ENCODE peak calls at places on chromosomes 16 and 17, in four cellular contexts. M is endothelial cell of umbilical vein, B is K562, F is GM12878. J is an unnamed sample.

GRCh38 chr17:45852535-45853297 is 8.0 kb downstream of the SPPL2C start:
- DNase-seq in M (peak; percentile 44), B (peak; percentile 66), F (no peak), J (peak; percentile 55)

GRCh38 chr16:72924918-72925630 is 122.9 kb downstream of the ZFHX3 start:
- DNase-seq in M (no peak), B (no peak), F (no peak), J (no peak)

GRCh38 chr16:1708083-1708767 is 2.2 kb downstream of the MAPK8IP3 start:
- DNase-seq in M (no peak), B (peak; percentile 22), F (no peak), J (no peak)

GRCh38 chr17:34201225-34201624 is 53.9 kb upstream of the CCL2 start:
- DNase-seq in M (no peak), B (no peak), F (no peak), J (peak; percentile 18)

GRCh38 chr16:89320717-89321501 is 103.4 kb downstream of the ZNF778 start:
- DNase-seq in M (no peak), B (peak; percentile 83), F (no peak), J (peak; percentile 61)

GRCh38 chr17:62775876-62776275 is 32.2 kb downstream of the MARCHF10 start:
- DNase-seq in M (no peak), B (no peak), F (no peak), J (peak; percentile 35)

GRCh38 chr16:15444264-15444663 is 9.9 kb downstream of the BMERB1 start:
- DNase-seq in M (no peak), B (no peak), F (no peak), J (no peak)

GRCh38 chr17:59353936-59354755 is 22.7 kb downstream of the YPEL2 start:
- DNase-seq in M (no peak), B (no peak), F (no peak), J (no peak)

GRCh38 chr16:89805136-89805905 is 11.1 kb downstream of the FANCA start:
- DNase-seq in M (no peak), B (no peak), F (no peak), J (peak; percentile 83)

GRCh38 chr17:79305831-79306687 is 231.4 kb downstream of the ENGASE start:
- DNase-seq in M (peak; percentile 4), B (peak; percentile 79), F (no peak), J (no peak)

GRCh38 chr16:28179354-28179753 is 32.4 kb downstream of the XPO6 start:
- DNase-seq in M (no peak), B (no peak), F (no peak), J (no peak)

GRCh38 chr17:77456951-77457548 is 316.3 kb downstream of the SEC14L1 start:
- DNase-seq in M (no peak), B (no peak), F (no peak), J (no peak)

GRCh38 chr17:76659928-76660614 is 16.5 kb upstream of the ST6GALNAC1 start:
- DNase-seq in M (no peak), B (peak; percentile 69), F (no peak), J (no peak)

GRCh38 chr17:30541802-30542201 is 64.6 kb downstream of the GOSR1 start:
- DNase-seq in M (no peak), B (no peak), F (no peak), J (no peak)

GRCh38 chr16:3541527-3542152 is 35.6 kb downstream of the NLRC3 start:
- DNase-seq in M (no peak), B (no peak), F (no peak), J (no peak)

GRCh38 chr17:79955167-79955549 is 80.5 kb downstream of the TBC1D16 start:
- DNase-seq in M (no peak), B (no peak), F (no peak), J (no peak)

GRCh38 chr16:75424096-75424762 is 9.1 kb downstream of the CFDP1 start:
- DNase-seq in M (no peak), B (no peak), F (no peak), J (no peak)

GRCh38 chr16:12094537-12095265 is 118.2 kb downstream of the SNX29 start:
- DNase-seq in M (no peak), B (no peak), F (no peak), J (no peak)

GRCh38 chr17:44324092-44324570 is 492 bp downstream of the SLC25A39 start:
- DNase-seq in M (no peak), B (peak; percentile 25), F (no peak), J (no peak)

GRCh38 chr17:44326867-44327444 is 2.3 kb upstream of the SLC25A39 start:
- DNase-seq in M (peak; percentile 96), B (peak; percentile 93), F (peak; percentile 79), J (peak; percentile 97)

GRCh38 chr17:44331249-44331760 is 6.7 kb upstream of the SLC25A39 start:
- DNase-seq in M (peak; percentile 80), B (peak; percentile 70), F (no peak), J (peak; percentile 58)

GRCh38 chr17:44324571-44325275 is at the start of gene SLC25A39:
- DNase-seq in M (peak; percentile 92), B (peak; percentile 93), F (no peak), J (peak; percentile 93)

GRCh38 chr17:44327715-44328449 is 3.3 kb upstream of the SLC25A39 start:
- DNase-seq in M (no peak), B (no peak), F (no peak), J (no peak)
- TF ChIP-seq FOS in M (no peak), B (no peak), F (no peak), J (no peak)

DNA sequence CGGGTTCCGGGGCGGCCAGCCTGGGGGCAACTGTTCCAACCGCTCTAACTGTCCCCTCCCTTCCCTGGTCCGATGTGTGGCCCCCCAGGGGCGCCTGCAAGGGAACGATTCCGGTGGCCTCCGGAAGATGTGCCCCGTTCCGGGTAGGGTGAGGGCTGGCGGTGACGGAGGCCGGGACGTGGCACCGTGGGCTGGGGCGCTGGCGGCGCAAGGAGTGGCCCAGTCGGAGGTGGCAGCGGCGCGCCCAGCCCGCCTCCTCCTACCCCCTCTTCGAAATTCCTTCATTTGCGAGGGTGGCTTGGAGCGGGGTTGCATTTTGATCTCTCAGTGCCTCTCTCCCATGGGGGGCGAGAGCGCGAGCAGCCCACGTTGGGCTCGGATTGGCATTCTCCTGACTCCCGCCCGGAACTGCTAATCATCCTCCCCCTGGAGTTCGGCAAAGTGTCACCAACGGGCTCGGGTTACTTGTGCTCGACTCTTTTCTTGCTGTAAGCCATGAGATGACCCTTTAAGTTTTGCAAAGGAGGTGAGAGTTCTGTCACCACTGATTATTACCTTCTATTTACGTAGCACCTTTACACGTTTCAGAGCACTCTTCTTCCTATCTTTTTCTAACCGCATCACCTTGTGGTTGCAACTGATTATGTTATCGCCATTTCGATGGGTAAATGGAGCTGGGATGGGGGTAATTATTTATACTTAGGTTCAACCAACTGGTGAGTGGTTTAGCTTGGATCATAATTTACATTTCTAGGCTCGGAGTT is 667 bp downstream of the NDEL1 start:
- DNase-seq in M (peak; percentile 66), B (peak; percentile 54), F (no peak), J (peak; percentile 56)
- TF ChIP-seq FOS in M (no peak), B (no peak), F (no peak), J (no peak)

DNA sequence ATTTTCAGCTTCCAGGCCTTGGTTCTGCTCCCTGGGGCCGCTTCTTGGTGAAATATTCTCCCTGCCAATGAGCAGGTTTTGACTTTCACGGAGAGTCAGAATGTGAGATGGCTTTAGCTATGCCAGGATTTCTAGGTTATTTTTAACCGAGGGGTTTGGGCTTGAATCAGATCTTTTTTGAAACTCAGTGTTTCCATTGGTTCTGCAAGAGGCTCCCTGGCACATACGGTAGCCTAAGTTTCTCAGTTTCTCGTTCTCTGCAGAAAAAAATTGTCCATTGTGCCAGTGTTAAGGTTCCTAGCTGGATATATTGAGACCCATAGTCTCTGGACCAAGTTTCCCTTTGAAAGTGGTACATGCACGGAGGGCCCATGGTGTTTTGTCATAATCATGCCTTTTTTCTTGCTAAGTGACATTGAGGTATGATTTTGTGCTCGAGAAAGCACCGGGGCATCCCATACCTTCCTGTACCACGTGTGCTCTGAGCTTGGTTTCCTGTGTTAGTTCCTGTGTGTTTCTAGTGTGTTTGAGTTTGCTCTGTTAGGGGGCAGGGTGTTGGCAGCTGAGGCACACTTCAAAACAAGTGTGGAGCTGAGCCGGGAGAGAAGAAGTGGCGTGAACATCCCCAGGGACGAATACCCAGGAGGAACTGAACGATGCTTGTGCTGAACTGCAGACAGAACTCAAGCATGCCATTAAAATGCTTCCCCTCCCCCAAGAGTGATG is 127.2 kb downstream of the HS3ST3B1 start:
- DNase-seq in M (no peak), B (no peak), F (peak; percentile 3), J (no peak)
- TF ChIP-seq FOS in M (no peak), B (no peak), F (no peak), J (no peak)

GRCh38 chr17:39756376-39757079 is 18.8 kb downstream of the GRB7 start:
- DNase-seq in M (no peak), B (no peak), F (no peak), J (no peak)

GRCh38 chr17:39754958-39755549 is 17.3 kb downstream of the GRB7 start:
- DNase-seq in M (no peak), B (no peak), F (no peak), J (no peak)

GRCh38 chr17:39757176-39757662 is 19.5 kb downstream of the GRB7 start:
- DNase-seq in M (no peak), B (no peak), F (no peak), J (no peak)

GRCh38 chr17:39754161-39754957 is 16.6 kb downstream of the GRB7 start:
- DNase-seq in M (peak; percentile 69), B (peak; percentile 95), F (peak; percentile 87), J (peak; percentile 74)

DNA sequence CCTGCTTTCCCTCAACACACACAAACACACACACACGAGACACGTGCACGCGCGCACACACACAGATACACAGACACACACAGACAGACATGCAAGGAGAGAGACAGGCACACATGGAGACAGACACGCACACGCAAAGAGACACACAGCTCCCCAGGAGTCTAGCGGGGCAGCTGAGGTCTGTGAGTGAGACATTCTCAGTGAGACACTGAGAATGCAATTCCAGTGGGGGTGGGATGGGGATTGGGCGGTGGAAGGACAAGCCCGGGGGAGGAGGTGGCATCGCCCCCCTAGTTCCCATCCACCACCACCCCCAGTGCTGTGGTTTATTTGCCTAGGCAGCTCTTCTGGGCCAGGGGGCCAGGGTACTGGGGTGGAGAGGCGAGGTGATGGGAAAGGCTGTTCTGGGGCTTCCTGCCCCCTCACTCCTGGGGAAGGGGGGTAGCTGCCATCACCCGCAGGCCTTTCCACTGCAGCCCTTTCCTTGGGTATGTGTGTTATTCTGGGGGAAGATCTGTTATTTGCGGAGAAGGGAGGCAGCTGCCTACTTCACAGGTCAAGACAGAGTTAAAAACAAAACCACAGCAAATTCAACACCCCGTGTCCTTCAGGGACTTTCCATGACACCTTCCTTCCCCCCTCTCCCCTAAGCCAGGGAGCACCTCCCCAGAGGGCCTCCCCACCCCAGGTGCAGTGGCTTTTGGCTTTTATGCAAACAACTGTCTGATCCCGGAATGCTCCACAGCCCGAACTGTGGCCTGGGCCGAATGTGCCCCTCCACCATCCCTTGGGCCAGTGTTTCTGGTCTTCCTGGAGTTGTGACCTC is 18.0 kb downstream of the GRB7 start:
- DNase-seq in M (no peak), B (no peak), F (peak; percentile 84), J (peak; percentile 24)
- TF ChIP-seq FOS in M (no peak), B (no peak), F (no peak), J (no peak)

DNA sequence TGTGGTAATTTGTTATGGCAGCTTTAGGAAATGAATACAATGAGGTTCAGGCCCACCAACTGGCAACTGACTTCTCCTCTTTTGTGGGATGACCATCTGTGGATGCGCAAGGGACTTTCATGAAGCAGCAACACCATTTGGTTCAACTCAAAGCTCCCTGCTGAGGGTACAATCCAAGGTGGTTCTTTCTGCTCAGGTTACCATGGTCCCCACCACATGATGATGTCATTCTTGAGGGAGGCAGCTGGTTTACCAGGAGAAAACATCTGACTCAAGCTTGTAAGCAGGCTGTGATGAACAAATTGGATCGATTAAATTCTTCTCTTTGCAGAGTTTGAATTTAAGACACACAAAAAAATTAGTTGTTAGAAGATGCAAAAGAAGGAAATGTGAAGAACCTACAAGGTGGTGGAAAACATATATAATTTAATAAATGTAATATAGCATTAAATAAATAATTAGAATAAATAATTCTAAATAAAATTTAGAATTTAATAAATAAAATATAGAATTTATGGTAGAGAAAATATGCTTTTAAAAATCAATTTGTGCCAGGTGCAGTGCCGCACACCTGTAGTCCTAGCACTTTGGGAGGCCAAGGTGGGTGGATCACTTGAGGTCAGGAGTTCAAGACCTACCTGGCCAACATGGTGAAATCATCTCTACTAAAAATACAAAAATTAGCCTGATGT is 67.6 kb upstream of the ANKFN1 start:
- DNase-seq in M (no peak), B (no peak), F (no peak), J (no peak)
- TF ChIP-seq FOS in M (no peak), B (no peak), F (no peak), J (no peak)